ENCODE peak calls at places on chromosomes 12 and 14, in six cellular contexts. M is RPMI8226, B is Right ventricle myocardium superior, R is NCI-H1092, P is HTR-8/SVneo, F is activated T-helper 1 cell treated with Interleukin-2 at 50 U/mL for 16 hours. U is an unnamed sample.

GRCh38 chr12:109719123-109720022 is 5.7 kb downstream of the FAM222A start:
- DNase-seq in M (no peak), B (no peak), P (no peak), R (no peak), F (no peak), U (no peak)

GRCh38 chr12:56590237-56590830 is 39.8 kb downstream of the BAZ2A start:
- DNase-seq in R (no peak), F (no peak), B (no peak), M (peak; percentile 62), P (no peak), U (peak; percentile 29)

GRCh38 chr12:77131977-77132490 is 66.7 kb upstream of the E2F7 start:
- DNase-seq in B (no peak), M (no peak), R (no peak), P (no peak), F (no peak), U (no peak)

GRCh38 chr14:71362282-71362681 is 455.0 kb downstream of the PCNX1 start:
- DNase-seq in B (no peak), R (no peak), P (no peak), F (no peak), M (no peak), U (no peak)

GRCh38 chr14:54392131-54392859 is 4.5 kb upstream of the CDKN3 start:
- DNase-seq in R (no peak), F (no peak), P (no peak), M (no peak), B (no peak), U (no peak)

GRCh38 chr12:103810108-103810507 is 30.9 kb downstream of the NT5DC3 start:
- DNase-seq in M (no peak), P (no peak), B (no peak), R (no peak), F (no peak), U (no peak)

GRCh38 chr12:2336409-2336829 is 283.6 kb downstream of the CACNA1C start:
- DNase-seq in M (peak; percentile 17), B (no peak), P (peak; percentile 91), F (no peak), R (no peak), U (no peak)

GRCh38 chr14:64938972-64939816 is 3.4 kb downstream of the GPX2 start:
- DNase-seq in P (no peak), M (no peak), F (no peak), R (no peak), B (no peak), U (peak; percentile 65)

GRCh38 chr12:50934981-50935807 is 17.1 kb upstream of the HIGD1C start:
- DNase-seq in B (no peak), M (no peak), F (no peak), R (no peak), P (no peak), U (no peak)

GRCh38 chr12:57803317-57803893 is 15.1 kb downstream of the AVIL start:
- DNase-seq in F (peak; percentile 4), P (peak; percentile 61), B (peak; percentile 69), R (no peak), M (peak; percentile 45), U (peak; percentile 45)

GRCh38 chr12:54294152-54294913 is 6.5 kb downstream of the NFE2 start:
- DNase-seq in F (peak; percentile 24), P (peak; percentile 59), M (peak; percentile 66), B (peak; percentile 69), R (peak; percentile 29), U (peak; percentile 85)

GRCh38 chr12:65949009-65949623 is 124.8 kb downstream of the HMGA2 start:
- DNase-seq in R (no peak), B (no peak), M (no peak), P (no peak), F (no peak), U (no peak)

GRCh38 chr12:88639361-88639760 is 59.1 kb upstream of the KITLG start:
- DNase-seq in M (no peak), F (no peak), B (no peak), P (no peak), R (no peak), U (no peak)

GRCh38 chr14:38128640-38129039 is 79.1 kb upstream of the SSTR1 start:
- DNase-seq in P (no peak), M (no peak), R (no peak), B (no peak), F (no peak), U (no peak)

GRCh38 chr14:57302883-57303282 is 34.1 kb downstream of the AP5M1 start:
- DNase-seq in R (no peak), P (no peak), F (no peak), M (no peak), B (no peak), U (no peak)

GRCh38 chr14:35159742-35160409 is 37.5 kb downstream of the PRORP start:
- DNase-seq in F (no peak), R (no peak), P (peak; percentile 65), B (no peak), M (no peak), U (no peak)